ENCODE peak calls at places on chromosomes 13 and 19, in ten cellular contexts. Y is thoracic aorta; B is left ventricle myocardium inferior; X is lower lobe of right lung; A is hepatocyte; H is mammary epithelial cell; U is adrenal gland; Q is CD8-positive, alpha-beta T cell; F is fibroblast of lung; C is cardiac muscle cell. M is an unnamed sample. For H3K36me3, the result is how much of the 10 kb centered on the place peaks cover.

GRCh38 chr19:54041969-54042606 is 21.6 kb downstream of the VSTM1 start:
- DNase-seq in Y (no peak), B (no peak), X (no peak), A (no peak), H (no peak), U (no peak), Q (no peak), F (no peak), C (no peak), M (no peak)

GRCh38 chr13:87736849-87737400 is 65.8 kb downstream of the SLITRK5 start:
- DNase-seq in Y (no peak), B (no peak), X (no peak), A (no peak), H (no peak), U (no peak), Q (no peak), F (peak), C (no peak), M (no peak)

GRCh38 chr19:45584332-45585157 is at the start of gene OPA3:
- DNase-seq in Y (peak), B (peak), X (peak), A (peak), H (peak), U (peak), Q (peak), F (peak), C (peak), M (peak)

GRCh38 chr13:91719033-91719432 is 320.6 kb downstream of the GPC5 start:
- DNase-seq in Y (no peak), B (no peak), X (no peak), A (no peak), H (no peak), U (peak), Q (no peak), F (peak), C (peak), M (no peak)

GRCh38 chr19:33261511-33262192 is 36.0 kb upstream of the SLC7A10 start:
- DNase-seq in Y (no peak), B (no peak), X (no peak), A (no peak), H (no peak), U (no peak), Q (no peak), F (no peak), C (no peak), M (no peak)

GRCh38 chr13:65856464-65856863 is 1373.7 kb downstream of the PCDH9 start:
- DNase-seq in Y (no peak), B (no peak), X (no peak), A (peak), H (no peak), U (no peak), Q (no peak), F (peak), C (peak), M (no peak)

GRCh38 chr19:367963-368623 is 23.5 kb upstream of the MIER2 start:
- DNase-seq in Y (no peak), B (no peak), X (no peak), A (no peak), H (no peak), U (no peak), Q (no peak), F (no peak), C (no peak), M (no peak)

GRCh38 chr13:31261241-31261640 is 61.5 kb downstream of the B3GLCT start:
- DNase-seq in Y (no peak), B (no peak), X (no peak), A (no peak), H (peak), U (no peak), Q (no peak), F (no peak), C (no peak), M (no peak)

GRCh38 chr13:95137096-95137495 is 164.2 kb downstream of the ABCC4 start:
- DNase-seq in Y (no peak), B (no peak), X (no peak), A (no peak), H (no peak), U (no peak), Q (no peak), F (no peak), C (no peak), M (peak)

GRCh38 chr19:30873003-30873402 is 476.2 kb downstream of the TSHZ3 start:
- DNase-seq in Y (no peak), B (no peak), X (no peak), A (no peak), H (no peak), U (no peak), Q (no peak), F (no peak), C (no peak), M (no peak)

GRCh38 chr13:111230385-111230930 is 90.0 kb upstream of the TEX29 start:
- DNase-seq in Y (no peak), B (no peak), X (no peak), A (no peak), H (no peak), U (no peak), Q (no peak), F (no peak), C (no peak), M (no peak)

GRCh38 chr13:31859546-31859945 is 120.2 kb downstream of the RXFP2 start:
- DNase-seq in Y (no peak), B (no peak), X (no peak), A (no peak), H (no peak), U (no peak), Q (no peak), F (no peak), C (no peak), M (no peak)

GRCh38 chr13:85930108-85930507 is 130.9 kb upstream of the SLITRK6 start:
- DNase-seq in Y (no peak), B (no peak), X (no peak), A (no peak), H (no peak), U (no peak), Q (no peak), F (no peak), C (no peak), M (no peak)

GRCh38 chr13:25783480-25784081 is 268.2 kb downstream of the SHISA2 start:
- DNase-seq in Y (no peak), B (no peak), X (no peak), A (no peak), H (no peak), U (no peak), Q (no peak), F (no peak), C (no peak), M (no peak)

GRCh38 chr19:17645339-17645963 is 42.7 kb downstream of the UNC13A start:
- DNase-seq in Y (no peak), B (no peak), X (peak), A (no peak), H (no peak), U (no peak), Q (no peak), F (no peak), C (no peak), M (no peak)

GRCh38 chr13:110433014-110433413 is 125.9 kb downstream of the COL4A2 start:
- DNase-seq in Y (peak), B (peak), X (no peak), A (no peak), H (no peak), U (no peak), Q (no peak), F (no peak), C (no peak), M (no peak)

GRCh38 chr19:10691178-10691881 is 9.9 kb upstream of the QTRT1 start:
- DNase-seq in Y (no peak), B (no peak), X (no peak), A (no peak), H (no peak), U (no peak), Q (no peak), F (no peak), C (no peak), M (no peak)
- H3K36me3 ChIP-seq in Y (half or more), B (half or more), X (half or more), A (under half), H (under half), U (half or more), Q (under half), F (under half), C (under half), M (half or more)

GRCh38 chr19:49487277-49488045 is at the start of gene RPL13A:
- DNase-seq in Y (peak), B (peak), X (peak), A (peak), H (peak), U (peak), Q (peak), F (peak), C (peak), M (peak)
- H3K27ac ChIP-seq in Y (peak), B (peak), X (peak), A (peak), H (peak), U (peak), Q (peak), F (peak), C (peak), M (peak)

GRCh38 chr19:23071087-23071511 is 45.7 kb upstream of the ZNF730 start:
- DNase-seq in Y (no peak), B (peak), X (no peak), A (no peak), H (no peak), U (peak), Q (no peak), F (peak), C (peak), M (peak)

GRCh38 chr19:23075031-23075733 is 41.6 kb upstream of the ZNF730 start:
- DNase-seq in Y (no peak), B (peak), X (peak), A (peak), H (peak), U (peak), Q (no peak), F (peak), C (peak), M (peak)

GRCh38 chr19:23065306-23065705 is 51.5 kb upstream of the ZNF730 start:
- DNase-seq in Y (no peak), B (no peak), X (no peak), A (no peak), H (no peak), U (no peak), Q (no peak), F (no peak), C (no peak), M (no peak)

GRCh38 chr19:23070353-23070781 is 46.5 kb upstream of the ZNF730 start:
- DNase-seq in Y (no peak), B (peak), X (no peak), A (no peak), H (peak), U (peak), Q (no peak), F (peak), C (peak), M (peak)
- TF ChIP-seq CTCF in Y (peak), B (peak), X (peak), A (no peak), H (no peak), U (peak), Q (no peak), F (peak), C (peak), M (peak)

GRCh38 chr19:5607318-5608270 is 15.0 kb downstream of the SAFB2 start:
- DNase-seq in Y (no peak), B (no peak), X (no peak), A (no peak), H (no peak), U (no peak), Q (no peak), F (no peak), C (no peak), M (no peak)

GRCh38 chr19:5612891-5613290 is 9.7 kb downstream of the SAFB2 start:
- DNase-seq in Y (no peak), B (no peak), X (no peak), A (no peak), H (no peak), U (no peak), Q (no peak), F (no peak), C (no peak), M (no peak)

GRCh38 chr19:5613466-5613865 is 9.1 kb downstream of the SAFB2 start:
- DNase-seq in Y (no peak), B (no peak), X (no peak), A (no peak), H (no peak), U (no peak), Q (no peak), F (no peak), C (no peak), M (no peak)

GRCh38 chr19:5608271-5608666 is 14.3 kb downstream of the SAFB2 start:
- DNase-seq in Y (no peak), B (no peak), X (no peak), A (no peak), H (no peak), U (no peak), Q (no peak), F (no peak), C (no peak), M (no peak)

GRCh38 chr19:5609881-5610280 is 12.7 kb downstream of the SAFB2 start:
- DNase-seq in Y (no peak), B (no peak), X (no peak), A (no peak), H (no peak), U (no peak), Q (no peak), F (no peak), C (no peak), M (no peak)
- H3K36me3 ChIP-seq in Y (half or more), B (half or more), X (half or more), A (under half), H (under half), U (half or more), Q (half or more), F (under half), C (half or more), M (half or more)

DNA sequence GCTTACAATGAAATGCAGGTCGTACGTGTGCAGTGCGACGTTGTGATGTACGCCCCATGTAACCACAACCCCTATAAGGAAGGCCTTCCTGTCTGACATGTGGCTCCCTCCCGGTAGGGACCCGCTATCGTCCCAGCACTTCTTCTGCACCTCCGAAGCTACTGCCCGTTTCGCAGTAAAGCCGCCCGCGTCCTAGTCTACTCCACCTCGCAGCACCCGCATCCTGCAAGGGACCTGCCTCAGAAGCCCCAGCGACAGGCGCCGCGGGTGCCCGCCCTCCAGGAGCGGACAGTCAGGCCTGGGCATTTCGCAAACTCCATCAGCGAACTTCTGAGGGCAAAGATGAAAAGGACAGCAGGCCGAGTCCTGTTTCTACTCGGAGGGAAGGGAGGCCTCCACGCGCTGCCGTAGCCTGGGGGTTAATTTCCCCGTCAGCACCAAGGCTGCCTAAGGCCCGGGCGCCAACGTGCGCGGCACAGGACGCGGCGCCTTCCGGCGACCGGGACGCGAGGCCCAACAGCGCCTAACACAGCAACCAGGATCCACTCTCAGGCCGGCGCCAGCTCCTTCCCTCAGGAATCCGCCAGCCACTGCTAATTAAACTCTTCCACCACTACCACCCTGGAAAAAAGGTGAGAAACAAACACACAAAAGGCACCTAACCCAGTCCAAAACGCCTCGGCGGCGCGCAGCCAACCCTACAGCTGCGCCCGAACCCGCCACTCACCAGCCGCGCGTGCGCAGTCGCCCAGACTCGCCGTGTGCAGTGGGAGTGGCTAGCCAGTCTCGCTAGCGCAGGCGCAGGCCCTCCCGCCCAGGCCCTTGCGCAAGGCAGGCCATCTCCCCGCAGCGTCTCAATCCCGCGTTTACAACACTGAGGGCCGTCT is at the start of gene EEF1AKMT1:
- DNase-seq in Y (peak), B (peak), X (peak), A (peak), H (peak), U (peak), Q (peak), F (peak), C (peak), M (peak)
- H3K27ac ChIP-seq in Y (peak), B (peak), X (peak), A (peak), H (peak), U (peak), Q (peak), F (peak), C (peak), M (peak)

GRCh38 chr19:3071764-3072163 is 9.5 kb upstream of the TLE5 start:
- DNase-seq in Y (no peak), B (no peak), X (no peak), A (no peak), H (no peak), U (no peak), Q (no peak), F (no peak), C (no peak), M (no peak)

GRCh38 chr19:3075605-3076431 is 13.5 kb upstream of the TLE5 start:
- DNase-seq in Y (no peak), B (peak), X (peak), A (peak), H (peak), U (no peak), Q (peak), F (no peak), C (peak), M (peak)

GRCh38 chr19:3079578-3079977 is 14.6 kb upstream of the GNA11 start:
- DNase-seq in Y (no peak), B (no peak), X (no peak), A (no peak), H (no peak), U (no peak), Q (no peak), F (no peak), C (no peak), M (no peak)

GRCh38 chr19:3073159-3073563 is 10.9 kb upstream of the TLE5 start:
- DNase-seq in Y (no peak), B (no peak), X (no peak), A (no peak), H (peak), U (no peak), Q (no peak), F (peak), C (peak), M (peak)

DNA sequence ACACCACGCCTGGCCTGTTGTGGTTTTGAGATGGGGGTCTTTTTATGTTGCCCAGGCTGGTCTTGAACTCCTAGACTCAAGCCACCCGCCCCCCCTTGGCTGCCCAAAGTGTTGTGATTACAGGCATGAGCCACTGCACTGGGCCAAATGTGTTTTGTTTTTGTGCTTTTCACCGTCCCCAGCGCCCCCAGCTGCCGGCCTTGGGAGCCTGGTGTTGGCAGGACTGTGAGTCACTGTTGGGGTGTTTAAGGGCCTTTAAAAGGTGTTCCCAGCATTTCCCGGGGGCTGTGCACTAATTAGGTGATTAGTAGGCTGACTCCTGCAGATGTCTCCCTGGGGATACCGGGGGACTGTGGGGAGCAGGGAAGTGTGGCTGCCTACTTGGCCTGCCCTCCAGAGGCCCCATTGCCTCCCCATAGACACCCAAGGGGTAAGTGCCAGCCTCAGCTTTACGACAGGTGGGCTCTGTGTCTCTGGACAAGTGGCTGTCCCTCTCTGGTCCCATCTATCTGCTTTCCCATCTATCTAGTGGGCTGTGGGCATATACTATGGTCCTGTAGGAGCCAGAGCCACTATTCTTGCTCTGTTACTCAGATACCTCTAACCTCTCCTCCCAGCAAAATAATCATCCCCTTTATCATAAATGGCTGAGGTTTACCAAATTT is 11.8 kb upstream of the TLE5 start:
- DNase-seq in Y (no peak), B (no peak), X (no peak), A (no peak), H (no peak), U (peak), Q (no peak), F (no peak), C (peak), M (peak)
- TF ChIP-seq CTCF in Y (no peak), B (peak), X (no peak), A (no peak), H (no peak), U (peak), Q (no peak), F (no peak), C (peak), M (peak)

DNA sequence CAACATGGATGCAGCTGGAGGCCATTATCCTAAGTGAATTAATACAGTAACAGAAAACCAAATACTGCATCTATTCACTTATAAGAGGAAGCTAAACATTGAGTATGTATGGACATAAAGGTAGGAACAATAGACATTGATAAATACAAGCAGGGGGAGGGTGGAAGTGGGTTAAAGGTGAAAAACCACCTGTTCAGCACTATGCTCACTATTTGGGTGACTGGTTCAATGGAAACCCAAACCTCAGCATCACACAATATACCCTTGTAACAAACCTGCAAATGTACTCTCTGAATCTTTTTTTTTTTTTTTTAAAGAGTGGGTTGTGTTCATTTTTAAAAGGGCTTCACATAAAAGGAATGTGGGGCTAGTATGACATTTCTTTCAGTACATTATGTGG is 26.9 kb upstream of the CPB2 start:
- DNase-seq in Y (no peak), B (no peak), X (no peak), A (no peak), H (no peak), U (no peak), Q (no peak), F (no peak), C (no peak), M (no peak)
- H3K36me3 ChIP-seq in Y (under half), B (under half), X (half or more), A (under half), H (under half), U (under half), Q (half or more), F (under half), C (under half), M (under half)

DNA sequence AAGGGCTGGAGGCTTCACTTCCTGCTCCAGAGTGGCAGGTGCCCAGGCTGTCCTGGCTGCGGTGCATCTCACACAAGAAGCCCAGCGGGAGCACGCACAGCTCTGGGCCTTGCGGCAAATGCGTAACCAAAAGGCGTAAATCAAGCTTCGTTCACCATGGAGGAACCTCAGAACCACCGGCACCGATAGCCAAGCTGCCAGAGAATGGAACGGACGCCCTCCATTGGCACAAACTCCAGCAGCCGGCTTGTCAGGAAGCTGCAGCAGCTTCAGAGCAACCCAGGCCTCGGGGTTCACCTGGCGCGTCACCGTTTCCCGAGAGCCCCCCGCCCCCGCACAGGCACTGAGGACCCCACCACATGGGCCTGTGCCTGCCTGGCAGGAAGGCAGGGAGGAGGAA is 76.7 kb downstream of the RASA3 start:
- DNase-seq in Y (no peak), B (no peak), X (no peak), A (no peak), H (no peak), U (no peak), Q (no peak), F (no peak), C (no peak), M (no peak)
- H3K27ac ChIP-seq in Y (no peak), B (no peak), X (no peak), A (no peak), H (no peak), U (no peak), Q (no peak), F (no peak), C (no peak), M (no peak)